ENCODE peak calls at places on chromosomes 5 and 9, in six cellular contexts. One of them, this sample, is unnamed.
A peak's percentile ranks its signal among the peaks of the same experiment; 100 is the strongest.

GRCh38 chr9:109122726-109123621 is 3.2 kb upstream of the TMEM245 start:
- DNase-seq in psoas muscle: no peak
- DNase-seq in tibial artery: no peak
- DNase-seq in lung: no peak
- DNase-seq in breast epithelium: no peak
- DNase-seq in spleen: no peak
- DNase-seq in this sample: no peak

GRCh38 chr5:35046754-35047153 is 995 bp downstream of the AGXT2 start:
- DNase-seq in psoas muscle: no peak
- DNase-seq in lung: no peak
- DNase-seq in tibial artery: no peak
- DNase-seq in spleen: no peak
- DNase-seq in breast epithelium: no peak
- DNase-seq in this sample: no peak

GRCh38 chr9:136808075-136808780 is 480 bp downstream of the RABL6 start:
- DNase-seq in psoas muscle: no peak
- DNase-seq in breast epithelium: no peak
- DNase-seq in lung: no peak
- DNase-seq in spleen: peak; percentile 88
- DNase-seq in tibial artery: no peak
- DNase-seq in this sample: no peak

GRCh38 chr5:1200495-1201326 is 684 bp upstream of the SLC6A19 start:
- DNase-seq in spleen: no peak
- DNase-seq in psoas muscle: peak; percentile 4
- DNase-seq in lung: no peak
- DNase-seq in tibial artery: no peak
- DNase-seq in breast epithelium: no peak
- DNase-seq in this sample: no peak

GRCh38 chr9:35658894-35659220 is 765 bp downstream of the CCDC107 start:
- DNase-seq in spleen: no peak
- DNase-seq in psoas muscle: peak; percentile 59
- DNase-seq in tibial artery: peak; percentile 53
- DNase-seq in lung: no peak
- DNase-seq in breast epithelium: no peak
- DNase-seq in this sample: no peak

GRCh38 chr5:51500-51823 is 40.5 kb upstream of the PLEKHG4B start:
- DNase-seq in lung: no peak
- DNase-seq in psoas muscle: no peak
- DNase-seq in tibial artery: no peak
- DNase-seq in breast epithelium: no peak
- DNase-seq in spleen: no peak
- DNase-seq in this sample: no peak

GRCh38 chr9:105242062-105242461 is 2.4 kb upstream of the SLC44A1 start:
- DNase-seq in psoas muscle: no peak
- DNase-seq in spleen: no peak
- DNase-seq in breast epithelium: no peak
- DNase-seq in lung: no peak
- DNase-seq in tibial artery: no peak
- DNase-seq in this sample: no peak

GRCh38 chr5:909994-910768 is 17.5 kb downstream of the TRIP13 start:
- DNase-seq in tibial artery: no peak
- DNase-seq in breast epithelium: no peak
- DNase-seq in lung: no peak
- DNase-seq in spleen: no peak
- DNase-seq in psoas muscle: no peak
- DNase-seq in this sample: no peak

GRCh38 chr5:1759378-1759970 is 40.2 kb downstream of the MRPL36 start:
- DNase-seq in psoas muscle: no peak
- DNase-seq in breast epithelium: no peak
- DNase-seq in spleen: peak; percentile 54
- DNase-seq in lung: no peak
- DNase-seq in tibial artery: no peak
- DNase-seq in this sample: no peak

GRCh38 chr9:800561-800960 is 40.9 kb upstream of the DMRT1 start:
- DNase-seq in lung: no peak
- DNase-seq in spleen: no peak
- DNase-seq in tibial artery: no peak
- DNase-seq in psoas muscle: no peak
- DNase-seq in breast epithelium: no peak
- DNase-seq in this sample: no peak

GRCh38 chr9:134136117-134136996 is 475 bp downstream of the WDR5 start:
- DNase-seq in tibial artery: no peak
- DNase-seq in spleen: no peak
- DNase-seq in breast epithelium: no peak
- DNase-seq in lung: no peak
- DNase-seq in psoas muscle: no peak
- DNase-seq in this sample: no peak

GRCh38 chr5:172599204-172599567 is 41.9 kb upstream of the NEURL1B start:
- DNase-seq in psoas muscle: no peak
- DNase-seq in tibial artery: no peak
- DNase-seq in spleen: no peak
- DNase-seq in lung: no peak
- DNase-seq in breast epithelium: no peak
- DNase-seq in this sample: no peak

GRCh38 chr5:81065492-81065891 is 105.3 kb downstream of the RASGRF2 start:
- DNase-seq in tibial artery: no peak
- DNase-seq in psoas muscle: no peak
- DNase-seq in lung: no peak
- DNase-seq in breast epithelium: no peak
- DNase-seq in spleen: no peak
- DNase-seq in this sample: no peak

GRCh38 chr9:129343119-129343696 is 165.1 kb upstream of the IER5L start:
- DNase-seq in lung: no peak
- DNase-seq in tibial artery: no peak
- DNase-seq in spleen: no peak
- DNase-seq in psoas muscle: no peak
- DNase-seq in breast epithelium: no peak
- DNase-seq in this sample: no peak

GRCh38 chr5:144484124-144484897 is 313.6 kb downstream of the KCTD16 start:
- DNase-seq in psoas muscle: no peak
- DNase-seq in tibial artery: no peak
- DNase-seq in breast epithelium: no peak
- DNase-seq in lung: no peak
- DNase-seq in spleen: no peak
- DNase-seq in this sample: no peak

GRCh38 chr5:55671975-55672374 is 40.1 kb downstream of the SLC38A9 start:
- DNase-seq in breast epithelium: no peak
- DNase-seq in psoas muscle: no peak
- DNase-seq in tibial artery: no peak
- DNase-seq in lung: no peak
- DNase-seq in spleen: no peak
- DNase-seq in this sample: no peak

GRCh38 chr9:132472199-132472598 is 62.2 kb downstream of the CFAP77 start:
- DNase-seq in tibial artery: no peak
- DNase-seq in lung: no peak
- DNase-seq in spleen: no peak
- DNase-seq in breast epithelium: no peak
- DNase-seq in psoas muscle: no peak
- DNase-seq in this sample: no peak

GRCh38 chr5:19488786-19489185 is 499.2 kb downstream of the CDH18 start:
- DNase-seq in tibial artery: no peak
- DNase-seq in breast epithelium: no peak
- DNase-seq in spleen: no peak
- DNase-seq in psoas muscle: no peak
- DNase-seq in lung: no peak
- DNase-seq in this sample: no peak

GRCh38 chr5:96823900-96824351 is 16.2 kb upstream of the ERAP1 start:
- DNase-seq in psoas muscle: no peak
- DNase-seq in spleen: no peak
- DNase-seq in lung: no peak
- DNase-seq in tibial artery: no peak
- DNase-seq in breast epithelium: peak; percentile 32
- DNase-seq in this sample: no peak

GRCh38 chr5:119346404-119346803 is 9.4 kb upstream of the TNFAIP8 start:
- DNase-seq in lung: no peak
- DNase-seq in spleen: no peak
- DNase-seq in psoas muscle: no peak
- DNase-seq in breast epithelium: no peak
- DNase-seq in tibial artery: no peak
- DNase-seq in this sample: no peak

GRCh38 chr9:105070176-105070575 is 142.2 kb upstream of the ABCA1 start:
- DNase-seq in tibial artery: no peak
- DNase-seq in psoas muscle: no peak
- DNase-seq in lung: no peak
- DNase-seq in breast epithelium: no peak
- DNase-seq in spleen: no peak
- DNase-seq in this sample: no peak

GRCh38 chr5:169272731-169273401 is 28.1 kb downstream of the SLIT3 start:
- DNase-seq in spleen: no peak
- DNase-seq in breast epithelium: no peak
- DNase-seq in lung: no peak
- DNase-seq in tibial artery: no peak
- DNase-seq in psoas muscle: no peak
- DNase-seq in this sample: no peak

GRCh38 chr5:58452566-58453258 is 7.2 kb downstream of the PLK2 start:
- DNase-seq in lung: no peak
- DNase-seq in breast epithelium: no peak
- DNase-seq in tibial artery: no peak
- DNase-seq in psoas muscle: no peak
- DNase-seq in spleen: no peak
- DNase-seq in this sample: no peak

GRCh38 chr9:110669439-110669838 is 848 bp downstream of the MUSK start:
- DNase-seq in lung: no peak
- DNase-seq in psoas muscle: no peak
- DNase-seq in spleen: no peak
- DNase-seq in tibial artery: no peak
- DNase-seq in breast epithelium: no peak
- DNase-seq in this sample: no peak

GRCh38 chr9:100028201-100028784 is 70.5 kb downstream of the ERP44 start:
- DNase-seq in psoas muscle: peak; percentile 61
- DNase-seq in lung: peak; percentile 69
- DNase-seq in tibial artery: peak; percentile 58
- DNase-seq in breast epithelium: peak; percentile 26
- DNase-seq in spleen: peak; percentile 80
- DNase-seq in this sample: peak; percentile 10

GRCh38 chr5:116389601-116390000 is 185.0 kb downstream of the SEMA6A start:
- DNase-seq in lung: no peak
- DNase-seq in spleen: no peak
- DNase-seq in psoas muscle: no peak
- DNase-seq in tibial artery: no peak
- DNase-seq in breast epithelium: no peak
- DNase-seq in this sample: no peak

GRCh38 chr9:133171161-133171955 is 7.6 kb upstream of the GBGT1 start:
- DNase-seq in breast epithelium: no peak
- DNase-seq in tibial artery: no peak
- DNase-seq in lung: no peak
- DNase-seq in spleen: peak; percentile 77
- DNase-seq in psoas muscle: no peak
- DNase-seq in this sample: no peak

GRCh38 chr5:73311291-73312110 is 137.1 kb downstream of the FOXD1 start:
- DNase-seq in breast epithelium: peak; percentile 51
- DNase-seq in tibial artery: peak; percentile 45
- DNase-seq in psoas muscle: peak; percentile 72
- DNase-seq in lung: no peak
- DNase-seq in spleen: no peak
- DNase-seq in this sample: peak; percentile 30

GRCh38 chr9:119375892-119376291 is 6.7 kb upstream of the BRINP1 start:
- DNase-seq in lung: no peak
- DNase-seq in psoas muscle: no peak
- DNase-seq in breast epithelium: no peak
- DNase-seq in spleen: no peak
- DNase-seq in tibial artery: no peak
- DNase-seq in this sample: no peak

GRCh38 chr5:177498013-177498847 is 826 bp upstream of the PDLIM7 start:
- DNase-seq in breast epithelium: no peak
- DNase-seq in spleen: peak; percentile 92
- DNase-seq in tibial artery: no peak
- DNase-seq in lung: no peak
- DNase-seq in psoas muscle: peak; percentile 62
- DNase-seq in this sample: no peak
- H3K4me1 ChIP-seq in breast epithelium: no peaks in the 10 kb centered on the region
- H3K4me1 ChIP-seq in spleen: peaks cover 66% of the 10 kb centered on the region
- H3K4me1 ChIP-seq in tibial artery: peaks cover 49% of the 10 kb centered on the region
- H3K4me1 ChIP-seq in lung: peaks cover 6% of the 10 kb centered on the region
- H3K4me1 ChIP-seq in psoas muscle: peaks cover 25% of the 10 kb centered on the region
- H3K4me1 ChIP-seq in this sample: peaks cover 27% of the 10 kb centered on the region

GRCh38 chr9:126625329-126626116 is 11.8 kb downstream of the LMX1B start:
- DNase-seq in psoas muscle: no peak
- DNase-seq in lung: no peak
- DNase-seq in spleen: no peak
- DNase-seq in breast epithelium: no peak
- DNase-seq in tibial artery: no peak
- DNase-seq in this sample: no peak
- H3K4me3 ChIP-seq in psoas muscle: peak overlapping the region; percentile 45
- H3K4me3 ChIP-seq in lung: peak overlapping the region; percentile 17
- H3K4me3 ChIP-seq in spleen: peak overlapping the region; percentile 43
- H3K4me3 ChIP-seq in breast epithelium: peak overlapping the region; percentile 44
- H3K4me3 ChIP-seq in tibial artery: peak overlapping the region; percentile 42
- H3K4me3 ChIP-seq in this sample: peak overlapping the region; percentile 57

DNA sequence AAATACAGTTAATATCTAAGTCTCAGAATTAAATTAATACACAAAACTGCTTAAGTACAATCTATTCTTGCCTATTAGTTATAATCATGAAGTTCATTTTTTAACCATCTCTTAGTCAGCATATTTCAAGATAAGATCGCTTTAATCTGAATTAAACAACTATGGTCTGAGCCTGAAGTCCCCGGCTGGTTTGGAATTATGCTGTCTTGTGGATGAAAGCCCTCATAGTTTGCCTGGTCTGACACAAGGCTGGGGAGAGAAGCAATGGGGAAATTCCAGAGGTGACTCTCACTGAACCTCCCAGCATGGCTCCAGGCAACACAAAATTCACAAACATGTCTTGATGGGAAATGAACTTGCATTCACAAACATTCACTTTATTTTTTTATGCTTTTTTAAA is 28.0 kb upstream of the GRAMD2B start:
- DNase-seq in breast epithelium: peak; percentile 46
- DNase-seq in lung: no peak
- DNase-seq in tibial artery: no peak
- DNase-seq in spleen: no peak
- DNase-seq in psoas muscle: no peak
- DNase-seq in this sample: no peak
- H3K4me1 ChIP-seq in breast epithelium: no peaks in the 10 kb centered on the region
- H3K4me1 ChIP-seq in lung: no peaks in the 10 kb centered on the region
- H3K4me1 ChIP-seq in tibial artery: no peaks in the 10 kb centered on the region
- H3K4me1 ChIP-seq in spleen: no peaks in the 10 kb centered on the region
- H3K4me1 ChIP-seq in psoas muscle: no peaks in the 10 kb centered on the region
- H3K4me1 ChIP-seq in this sample: no peaks in the 10 kb centered on the region

GRCh38 chr9:131111186-131111853 is 14.1 kb upstream of the NUP214 start:
- DNase-seq in spleen: peak; percentile 24
- DNase-seq in psoas muscle: no peak
- DNase-seq in lung: no peak
- DNase-seq in tibial artery: no peak
- DNase-seq in breast epithelium: no peak
- DNase-seq in this sample: no peak
- H3K4me3 ChIP-seq in spleen: no peak overlapping the region
- H3K4me3 ChIP-seq in psoas muscle: no peak overlapping the region
- H3K4me3 ChIP-seq in lung: no peak overlapping the region
- H3K4me3 ChIP-seq in tibial artery: no peak overlapping the region
- H3K4me3 ChIP-seq in breast epithelium: no peak overlapping the region
- H3K4me3 ChIP-seq in this sample: no peak overlapping the region

This sample was measured in thoracic aorta.